ENCODE peak calls at places on chromosome 19, in five cellular contexts. C, Z, N, T and J are unnamed samples.

GRCh38 chr19:46372901-46373572 is 26.1 kb downstream of the PPP5C start:
- DNase-seq in C (peak; percentile 66), T (no peak), N (peak; percentile 11), Z (peak; percentile 41), J (peak; percentile 67)

GRCh38 chr19:35266149-35266903 is 2.4 kb upstream of the USF2 start:
- DNase-seq in C (no peak), N (no peak), Z (no peak), T (no peak), J (no peak)

GRCh38 chr19:4722671-4723464 is 774 bp downstream of the DPP9 start:
- DNase-seq in N (no peak), Z (peak; percentile 92), T (no peak), C (peak; percentile 83), J (peak; percentile 89)

GRCh38 chr19:36420961-36421748 is 2.7 kb upstream of the ZFP82 start:
- DNase-seq in N (peak; percentile 14), Z (peak; percentile 28), C (peak; percentile 42), T (no peak), J (peak; percentile 55)

GRCh38 chr19:29843180-29844051 is 31.6 kb downstream of the CCNE1 start:
- DNase-seq in Z (peak; percentile 28), T (no peak), C (peak; percentile 33), N (peak; percentile 17), J (peak; percentile 60)

GRCh38 chr19:7442423-7442822 is 46.4 kb downstream of the PEX11G start:
- DNase-seq in C (peak; percentile 33), T (no peak), Z (no peak), N (no peak), J (peak; percentile 47)

GRCh38 chr19:48111280-48111679 is 663 bp upstream of the PLA2G4C start:
- DNase-seq in Z (no peak), T (no peak), C (no peak), N (no peak), J (no peak)

GRCh38 chr19:317710-318508 is 26.7 kb downstream of the MIER2 start:
- DNase-seq in C (no peak), T (no peak), Z (no peak), N (no peak), J (no peak)

GRCh38 chr19:53865918-53866696 is 1.6 kb upstream of the MYADM start:
- DNase-seq in T (no peak), C (peak; percentile 63), N (peak; percentile 79), Z (peak; percentile 68), J (peak; percentile 66)

GRCh38 chr19:10749435-10750384 is 31.8 kb downstream of the DNM2 start:
- DNase-seq in N (no peak), T (no peak), Z (no peak), C (no peak), J (no peak)

GRCh38 chr19:19276386-19276785 is 3.3 kb upstream of the TM6SF2 start:
- DNase-seq in C (peak; percentile 80), Z (peak; percentile 32), N (no peak), T (peak; percentile 18), J (peak; percentile 80)

GRCh38 chr19:48872884-48873475 is 759 bp downstream of the PPP1R15A start:
- DNase-seq in T (peak; percentile 87), N (peak; percentile 84), C (peak; percentile 97), Z (peak; percentile 97), J (peak; percentile 98)

GRCh38 chr19:34351382-34351802 is 13.6 kb upstream of the GPI start:
- DNase-seq in C (no peak), T (no peak), N (no peak), Z (no peak), J (no peak)

GRCh38 chr19:34482380-34483250 is 1.1 kb downstream of the WTIP start:
- DNase-seq in N (no peak), C (peak; percentile 46), T (no peak), Z (peak; percentile 32), J (peak; percentile 46)

GRCh38 chr19:42606660-42607351 is 12.1 kb upstream of the CEACAM8 start:
- DNase-seq in N (peak; percentile 9), T (no peak), C (peak; percentile 33), Z (peak; percentile 28), J (peak; percentile 49)

GRCh38 chr19:53132231-53132991 is at the start of gene ZNF415:
- DNase-seq in T (peak; percentile 9), N (peak; percentile 56), C (peak; percentile 57), Z (peak; percentile 47), J (peak; percentile 65)

GRCh38 chr19:35114656-35115537 is 726 bp upstream of the FXYD3 start:
- DNase-seq in Z (peak; percentile 62), C (peak; percentile 57), T (no peak), N (peak; percentile 91), J (peak; percentile 67)

GRCh38 chr19:38877781-38878574 is at the start of gene RINL:
- DNase-seq in C (no peak), T (no peak), N (no peak), Z (no peak), J (no peak)

GRCh38 chr19:6091771-6092291 is 18.5 kb downstream of the RFX2 start:
- DNase-seq in Z (peak; percentile 80), T (no peak), N (no peak), C (no peak), J (peak; percentile 53)

GRCh38 chr19:35090160-35090794 is 25.3 kb upstream of the FXYD3 start:
- DNase-seq in Z (peak; percentile 64), N (peak; percentile 54), C (peak; percentile 66), T (no peak), J (peak; percentile 78)

GRCh38 chr19:33416307-33417215 is 43.1 kb downstream of the CEBPG start:
- DNase-seq in C (peak; percentile 70), T (no peak), N (peak; percentile 50), Z (peak; percentile 58), J (peak; percentile 71)

GRCh38 chr19:48715276-48715675 is 4.2 kb downstream of the MAMSTR start:
- DNase-seq in Z (no peak), N (no peak), C (no peak), T (no peak), J (no peak)

GRCh38 chr19:18086590-18087138 is at the start of gene IL12RB1:
- DNase-seq in N (no peak), T (no peak), Z (no peak), C (no peak), J (no peak)

GRCh38 chr19:5165697-5166019 is 175.0 kb downstream of the PTPRS start:
- DNase-seq in T (no peak), Z (no peak), C (no peak), N (no peak), J (no peak)

GRCh38 chr19:15107056-15108010 is at the start of gene SYDE1:
- DNase-seq in Z (peak; percentile 72), N (peak; percentile 71), C (peak; percentile 68), T (no peak), J (peak; percentile 73)

GRCh38 chr19:6249296-6249695 is 30.5 kb downstream of the MLLT1 start:
- DNase-seq in C (no peak), N (no peak), T (no peak), Z (no peak), J (peak; percentile 63)

GRCh38 chr19:49190781-49191180 is 33.2 kb downstream of the TRPM4 start:
- DNase-seq in T (no peak), N (no peak), C (no peak), Z (no peak), J (no peak)

GRCh38 chr19:19109601-19110000 is 28.7 kb downstream of the TMEM161A start:
- DNase-seq in N (no peak), T (no peak), C (peak; percentile 7), Z (peak; percentile 40), J (peak; percentile 21)

GRCh38 chr19:52963229-52963760 is 614 bp upstream of the ZNF816 start:
- DNase-seq in C (no peak), N (no peak), T (no peak), Z (no peak), J (no peak)

GRCh38 chr19:3880471-3881271 is at the start of gene ATCAY:
- DNase-seq in Z (no peak), T (no peak), C (no peak), N (peak; percentile 76), J (no peak)

GRCh38 chr19:21835810-21836444 is at the start of gene ZNF43:
- DNase-seq in N (peak; percentile 92), Z (peak; percentile 93), C (peak; percentile 95), T (peak; percentile 61), J (peak; percentile 95)
- H3K4me3 ChIP-seq in N (peak within 1 kb of the TSS; percentile 72), Z (peak within 1 kb of the TSS; percentile 77), C (peak within 1 kb of the TSS; percentile 63), T (peak within 1 kb of the TSS; percentile 76), J (peak within 1 kb of the TSS; percentile 62)

GRCh38 chr19:1382250-1382649 is 1.5 kb upstream of the NDUFS7 start:
- DNase-seq in T (no peak), N (no peak), C (no peak), Z (no peak), J (no peak)

GRCh38 chr19:1384478-1385110 is 887 bp downstream of the NDUFS7 start:
- DNase-seq in T (no peak), N (no peak), Z (no peak), C (no peak), J (no peak)

GRCh38 chr19:1384085-1384462 is 367 bp downstream of the NDUFS7 start:
- DNase-seq in N (no peak), T (no peak), Z (no peak), C (no peak), J (no peak)

GRCh38 chr19:1383311-1384084 is at the start of gene NDUFS7:
- DNase-seq in C (peak; percentile 95), N (peak; percentile 94), T (no peak), Z (peak; percentile 95), J (peak; percentile 95)

GRCh38 chr19:1383014-1383310 is 745 bp upstream of the NDUFS7 start:
- DNase-seq in Z (no peak), T (no peak), C (no peak), N (no peak), J (no peak)
- H3K4me3 ChIP-seq in Z (no peak overlapping the region), T (no peak overlapping the region), C (no peak overlapping the region), N (peak overlapping the region; percentile 19), J (no peak overlapping the region)

GRCh38 chr19:45342911-45343310 is 2.4 kb downstream of the KLC3 start:
- DNase-seq in N (no peak), C (no peak), Z (no peak), T (no peak), J (no peak)

GRCh38 chr19:45344621-45345505 is 4.3 kb downstream of the KLC3 start:
- DNase-seq in C (no peak), T (no peak), Z (no peak), N (no peak), J (no peak)

GRCh38 chr19:45340232-45340898 is at the start of gene KLC3:
- DNase-seq in Z (no peak), N (no peak), C (no peak), T (no peak), J (no peak)

GRCh38 chr19:45339629-45340028 is 921 bp upstream of the KLC3 start:
- DNase-seq in Z (no peak), T (no peak), N (no peak), C (no peak), J (no peak)

GRCh38 chr19:45340899-45341453 is 426 bp downstream of the KLC3 start:
- DNase-seq in N (no peak), T (no peak), Z (peak; percentile 18), C (no peak), J (peak; percentile 13)
- H3K4me3 ChIP-seq in N (no peak overlapping the region), T (peak overlapping the region; percentile 22), Z (no peak overlapping the region), C (no peak overlapping the region), J (no peak overlapping the region)

GRCh38 chr19:16425019-16425418 is 46.8 kb downstream of the EPS15L1 start:
- DNase-seq in Z (no peak), T (no peak), N (no peak), C (no peak), J (no peak)

GRCh38 chr19:16420781-16421386 is 50.9 kb downstream of the EPS15L1 start:
- DNase-seq in T (no peak), C (no peak), N (no peak), Z (no peak), J (no peak)

GRCh38 chr19:16421982-16422381 is 49.8 kb downstream of the EPS15L1 start:
- DNase-seq in T (no peak), Z (no peak), C (no peak), N (no peak), J (no peak)

GRCh38 chr19:16425993-16426392 is 45.8 kb downstream of the EPS15L1 start:
- DNase-seq in C (no peak), Z (no peak), N (no peak), T (no peak), J (no peak)

GRCh38 chr19:16423891-16424290 is 47.9 kb downstream of the EPS15L1 start:
- DNase-seq in T (no peak), Z (no peak), C (no peak), N (no peak), J (no peak)
- H3K4me3 ChIP-seq in T (no peak overlapping the region), Z (no peak overlapping the region), C (no peak overlapping the region), N (no peak overlapping the region), J (no peak overlapping the region)